ENCODE peak calls at places on chromosomes 5 and 9, in six cellular contexts. R is heart right ventricle, Z is neural progenitor cell, K is uterus, X is transverse colon, T is kidney epithelial cell. O is an unnamed sample. For H3K36me3, the result is how much of the 10 kb centered on the place peaks cover.

GRCh38 chr9:134415026-134415425 is 88.8 kb downstream of the RXRA start:
- DNase-seq in R (no peak), Z (no peak), K (no peak), X (no peak), T (no peak), O (no peak)

GRCh38 chr5:43437062-43437660 is 25.0 kb upstream of the CCL28 start:
- DNase-seq in R (no peak), Z (no peak), K (no peak), X (no peak), T (no peak), O (no peak)

GRCh38 chr9:35932732-35933131 is 23.4 kb downstream of the SPAAR start:
- DNase-seq in R (no peak), Z (no peak), K (no peak), X (no peak), T (no peak), O (no peak)

GRCh38 chr5:160439205-160439600 is 17.5 kb downstream of the PTTG1 start:
- DNase-seq in R (peak), Z (peak), K (peak), X (peak), T (no peak), O (peak)

GRCh38 chr9:91192785-91193657 is 168.7 kb downstream of the AUH start:
- DNase-seq in R (peak), Z (peak), K (peak), X (peak), T (peak), O (peak)

GRCh38 chr5:14028188-14028587 is 83.7 kb upstream of the DNAH5 start:
- DNase-seq in R (no peak), Z (no peak), K (no peak), X (no peak), T (no peak), O (no peak)

GRCh38 chr5:15003511-15003920 is 131.9 kb upstream of the ANKH start:
- DNase-seq in R (peak), Z (peak), K (no peak), X (peak), T (peak), O (no peak)

GRCh38 chr9:37201581-37201980 is 81.2 kb downstream of the ZCCHC7 start:
- DNase-seq in R (no peak), Z (peak), K (no peak), X (no peak), T (no peak), O (no peak)

GRCh38 chr9:89295400-89295799 is 15.6 kb upstream of the CKS2 start:
- DNase-seq in R (no peak), Z (peak), K (no peak), X (no peak), T (no peak), O (no peak)

GRCh38 chr5:109652096-109652495 is 37.6 kb upstream of the MAN2A1 start:
- DNase-seq in R (no peak), Z (no peak), K (no peak), X (no peak), T (no peak), O (no peak)

GRCh38 chr5:56142620-56143431 is 90.3 kb downstream of the ANKRD55 start:
- DNase-seq in R (no peak), Z (no peak), K (no peak), X (peak), T (no peak), O (no peak)

GRCh38 chr9:99749641-99750040 is 72.0 kb upstream of the NR4A3 start:
- DNase-seq in R (no peak), Z (no peak), K (no peak), X (no peak), T (no peak), O (no peak)

GRCh38 chr5:60638300-60638699 is 61.7 kb downstream of the DEPDC1B start:
- DNase-seq in R (no peak), Z (no peak), K (no peak), X (no peak), T (no peak), O (no peak)

GRCh38 chr5:60634054-60634453 is 65.9 kb downstream of the DEPDC1B start:
- DNase-seq in R (no peak), Z (no peak), K (no peak), X (no peak), T (no peak), O (no peak)

GRCh38 chr5:60636001-60636400 is 64.0 kb downstream of the DEPDC1B start:
- DNase-seq in R (no peak), Z (no peak), K (no peak), X (no peak), T (no peak), O (no peak)

DNA sequence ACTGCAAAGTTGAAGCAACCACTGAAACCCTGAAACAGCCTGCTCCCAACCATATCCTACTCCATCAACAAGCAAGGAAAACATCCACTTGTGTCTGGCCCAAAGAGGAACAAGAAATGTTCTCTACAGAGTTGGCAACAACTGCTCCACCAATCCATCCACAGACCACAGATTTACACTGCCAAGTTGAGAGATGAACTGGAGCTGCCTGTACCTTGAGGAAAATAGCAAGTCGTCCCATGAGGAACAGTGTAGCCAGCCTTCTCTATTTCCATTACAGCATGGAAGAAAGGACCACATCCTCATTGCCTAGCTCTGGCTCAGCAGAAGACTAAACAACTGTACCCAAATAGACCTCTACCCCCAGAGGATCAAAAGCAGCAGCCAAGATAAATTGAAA is 60.4 kb downstream of the DEPDC1B start:
- DNase-seq in R (no peak), Z (no peak), K (no peak), X (no peak), T (no peak), O (no peak)
- H3K36me3 ChIP-seq in R (under half), Z (under half), K (under half), X (under half), T (under half), O (under half)

GRCh38 chr5:179568731-179569130 is 18.4 kb downstream of the RUFY1 start:
- DNase-seq in R (no peak), Z (no peak), K (no peak), X (no peak), T (no peak), O (no peak)
- H3K36me3 ChIP-seq in R (under half), Z (under half), K (under half), X (under half), T (under half), O (half or more)

GRCh38 chr5:179873176-179873575 is 14.6 kb upstream of the MRNIP start:
- DNase-seq in R (no peak), Z (no peak), K (no peak), X (no peak), T (no peak), O (no peak)
- H3K36me3 ChIP-seq in R (under half), Z (under half), K (under half), X (under half), T (under half), O (half or more)

DNA sequence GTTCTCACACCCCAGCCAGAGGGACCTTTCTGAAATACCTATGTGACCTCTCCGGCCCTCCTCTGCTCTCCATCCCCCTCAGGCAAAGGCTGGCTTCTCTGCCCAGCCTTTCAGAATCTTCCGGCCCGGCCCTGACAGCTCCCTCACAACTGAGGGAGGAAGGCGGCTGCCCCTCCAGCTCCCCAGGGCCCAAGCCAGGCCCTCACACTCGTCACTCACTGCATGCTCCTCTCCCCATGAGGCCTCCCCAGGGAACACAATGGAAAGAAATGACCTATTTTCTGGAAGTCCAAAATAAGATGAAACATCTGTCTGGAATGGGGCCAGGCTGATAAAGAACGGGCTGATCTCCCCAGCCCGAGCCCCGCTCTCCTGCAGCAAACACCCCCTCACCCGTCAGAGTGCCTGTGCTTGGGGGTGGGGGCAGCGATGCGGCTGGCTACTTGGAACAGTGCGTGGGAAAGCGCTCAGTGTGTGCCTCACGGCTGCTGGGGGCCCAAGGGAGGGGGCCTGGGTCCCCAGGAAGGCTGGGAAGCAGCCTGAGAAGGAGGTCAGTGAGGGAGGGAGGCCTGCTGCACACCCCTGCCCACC is 11.3 kb downstream of the PDGFRB start:
- DNase-seq in R (peak), Z (no peak), K (peak), X (no peak), T (no peak), O (no peak)
- H3K36me3 ChIP-seq in R (under half), Z (under half), K (under half), X (under half), T (under half), O (under half)

DNA sequence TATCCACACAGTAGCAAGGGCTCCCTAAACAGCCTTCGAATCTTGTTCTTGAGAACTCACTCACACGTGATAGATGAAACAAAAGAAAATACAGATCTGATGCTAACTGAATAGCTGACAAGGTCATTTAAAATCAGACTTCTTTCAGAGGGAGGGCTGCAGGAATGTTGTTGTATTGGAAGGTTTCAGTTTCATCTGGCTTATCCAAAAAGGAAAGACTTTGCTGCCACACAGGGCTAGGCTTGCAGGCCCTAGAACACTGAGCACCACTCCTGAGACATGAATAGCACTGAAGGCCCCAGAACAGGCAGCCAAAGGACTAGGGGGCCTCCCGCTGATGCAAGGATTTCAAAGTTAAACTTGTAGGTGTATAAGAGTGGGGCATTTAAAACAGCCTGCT is 3.1 kb downstream of the CD180 start:
- DNase-seq in R (no peak), Z (no peak), K (no peak), X (no peak), T (no peak), O (no peak)
- H3K36me3 ChIP-seq in R (under half), Z (under half), K (under half), X (under half), T (under half), O (under half)